ENCODE peak calls at places on chromosomes 6 and 20, in five cellular contexts. Q, F, Y, R and H are unnamed samples.

GRCh38 chr6:143183735-143184134 is 123.0 kb downstream of the AIG1 start:
- DNase-seq in Q (no peak), F (no peak), Y (peak; percentile 10), R (no peak), H (no peak)

GRCh38 chr20:44730441-44730840 is 15.2 kb upstream of the KCNK15 start:
- DNase-seq in Q (peak; percentile 74), F (peak; percentile 26), Y (peak; percentile 92), R (no peak), H (peak; percentile 87)

GRCh38 chr6:76992553-76992952 is 470.7 kb downstream of the HTR1B start:
- DNase-seq in Q (no peak), F (peak; percentile 59), Y (no peak), R (no peak), H (no peak)

GRCh38 chr6:70411948-70412796 is 1.1 kb upstream of the FAM135A start:
- DNase-seq in Q (peak; percentile 3), F (no peak), Y (no peak), R (no peak), H (no peak)

GRCh38 chr20:49344975-49345374 is 67.1 kb upstream of the ZNFX1 start:
- DNase-seq in Q (peak; percentile 86), F (peak; percentile 84), Y (peak; percentile 85), R (peak; percentile 35), H (peak; percentile 71)

GRCh38 chr20:19646963-19647362 is 111.1 kb upstream of the RIN2 start:
- DNase-seq in Q (no peak), F (no peak), Y (no peak), R (no peak), H (no peak)

GRCh38 chr6:57423468-57423867 is 106.0 kb downstream of the PRIM2 start:
- DNase-seq in Q (no peak), F (no peak), Y (no peak), R (no peak), H (no peak)

GRCh38 chr6:82711992-82712788 is 348.6 kb downstream of the TPBG start:
- DNase-seq in Q (no peak), F (no peak), Y (no peak), R (no peak), H (peak; percentile 21)

GRCh38 chr6:16950825-16951495 is 150.9 kb upstream of the STMND1 start:
- DNase-seq in Q (no peak), F (no peak), Y (no peak), R (no peak), H (no peak)

GRCh38 chr6:142387997-142388815 is 86.4 kb downstream of the ADGRG6 start:
- DNase-seq in Q (peak; percentile 79), F (no peak), Y (peak; percentile 64), R (no peak), H (no peak)

GRCh38 chr20:64033981-64034493 is 1.9 kb upstream of the C20orf204 start:
- DNase-seq in Q (peak; percentile 16), F (no peak), Y (no peak), R (no peak), H (no peak)

GRCh38 chr6:41970436-41970846 is 28.8 kb upstream of the CCND3 start:
- DNase-seq in Q (peak; percentile 49), F (no peak), Y (peak; percentile 79), R (peak; percentile 77), H (no peak)

GRCh38 chr20:1212607-1213396 is 9.5 kb downstream of the C20orf202 start:
- DNase-seq in Q (peak; percentile 72), F (peak; percentile 85), Y (peak; percentile 82), R (peak; percentile 54), H (peak; percentile 14)

GRCh38 chr6:52566853-52567279 is 10.0 kb downstream of the TRAM2 start:
- DNase-seq in Q (peak; percentile 99), F (no peak), Y (peak; percentile 65), R (peak; percentile 60), H (peak; percentile 90)

GRCh38 chr6:56911847-56912246 is 43.1 kb upstream of the BEND6 start:
- DNase-seq in Q (peak; percentile 73), F (no peak), Y (peak; percentile 67), R (no peak), H (peak; percentile 31)

GRCh38 chr6:139364302-139364981 is 10.0 kb downstream of the CITED2 start:
- DNase-seq in Q (peak; percentile 77), F (no peak), Y (peak; percentile 52), R (no peak), H (no peak)

GRCh38 chr6:1316482-1317220 is 4.8 kb downstream of the FOXQ1 start:
- DNase-seq in Q (no peak), F (no peak), Y (peak; percentile 28), R (no peak), H (no peak)
- H3K4me3 ChIP-seq in Q (peak overlapping the region; percentile 54), F (peak overlapping the region; percentile 57), Y (peak overlapping the region; percentile 50), R (no peak overlapping the region), H (peak overlapping the region; percentile 60)

DNA sequence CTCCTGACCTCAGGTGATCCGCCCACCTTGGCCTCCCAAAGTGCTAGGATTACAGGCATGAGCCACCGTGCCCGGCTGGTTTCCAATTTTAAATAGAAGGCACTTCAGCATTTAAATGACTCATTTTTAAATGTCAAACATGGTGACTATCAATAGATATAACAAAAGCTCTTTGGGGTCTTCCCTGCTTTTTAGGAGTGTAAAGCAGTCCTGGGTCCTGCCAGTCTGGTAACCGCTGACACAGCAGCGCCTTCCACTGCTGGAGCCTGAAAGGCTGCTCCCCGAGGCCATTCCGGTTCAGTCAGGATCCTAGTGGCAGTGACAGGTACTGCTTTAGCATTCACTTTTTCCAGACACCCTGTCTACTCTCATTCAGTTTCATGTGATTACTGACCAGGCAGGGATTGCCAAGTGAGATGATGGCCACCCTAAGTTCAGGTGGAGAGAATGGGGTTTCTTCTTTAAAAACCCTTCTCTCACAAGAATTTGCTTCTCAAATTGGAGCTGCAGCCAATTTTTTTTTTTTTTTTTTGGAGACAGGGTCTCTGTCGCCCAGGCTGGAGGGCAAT is 5.1 kb downstream of the DIDO1 start:
- DNase-seq in Q (peak; percentile 33), F (peak; percentile 75), Y (peak; percentile 85), R (peak; percentile 74), H (no peak)
- H3K4me3 ChIP-seq in Q (no peak overlapping the region), F (no peak overlapping the region), Y (no peak overlapping the region), R (no peak overlapping the region), H (no peak overlapping the region)

GRCh38 chr20:56412949-56413348 is 889 bp downstream of the CASS4 start:
- DNase-seq in Q (no peak), F (no peak), Y (no peak), R (no peak), H (no peak)
- H3K4me3 ChIP-seq in Q (peak overlapping the region; percentile 68), F (no peak overlapping the region), Y (no peak overlapping the region), R (no peak overlapping the region), H (peak overlapping the region; percentile 58)

GRCh38 chr6:168637853-168638252 is 196.9 kb downstream of the SMOC2 start:
- DNase-seq in Q (no peak), F (no peak), Y (no peak), R (no peak), H (no peak)
- H3K4me3 ChIP-seq in Q (no peak overlapping the region), F (no peak overlapping the region), Y (no peak overlapping the region), R (no peak overlapping the region), H (no peak overlapping the region)

DNA sequence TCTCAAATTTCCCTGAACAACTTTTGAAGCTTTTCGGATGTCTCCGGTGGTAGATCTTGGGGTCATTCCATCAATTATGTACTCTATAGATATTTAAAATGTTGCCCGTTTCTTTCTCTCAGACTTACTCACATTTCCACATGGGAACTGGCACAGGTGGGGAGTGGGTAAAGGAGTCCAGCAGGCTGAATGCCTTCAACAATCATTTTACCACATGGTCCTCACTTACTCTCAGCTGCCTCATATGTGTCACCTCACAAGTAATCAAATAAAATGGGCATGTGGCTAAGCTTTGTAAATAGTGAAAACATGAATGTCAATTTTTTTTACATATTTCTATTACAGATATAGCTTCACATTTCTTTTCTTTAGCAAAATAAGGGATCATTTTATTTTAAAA is 677 bp downstream of the HLA-DQA1 start:
- DNase-seq in Q (no peak), F (no peak), Y (no peak), R (no peak), H (no peak)
- H3K4me3 ChIP-seq in Q (no peak overlapping the region), F (no peak overlapping the region), Y (no peak overlapping the region), R (no peak overlapping the region), H (no peak overlapping the region)

GRCh38 chr6:20197251-20197650 is 15.0 kb downstream of the MBOAT1 start:
- DNase-seq in Q (no peak), F (no peak), Y (no peak), R (no peak), H (no peak)

GRCh38 chr6:20202070-20202658 is 10.1 kb downstream of the MBOAT1 start:
- DNase-seq in Q (peak; percentile 54), F (no peak), Y (peak; percentile 81), R (no peak), H (no peak)

GRCh38 chr6:20198156-20198555 is 14.1 kb downstream of the MBOAT1 start:
- DNase-seq in Q (no peak), F (no peak), Y (no peak), R (no peak), H (no peak)

GRCh38 chr6:20200761-20201160 is 11.5 kb downstream of the MBOAT1 start:
- DNase-seq in Q (peak; percentile 6), F (no peak), Y (no peak), R (no peak), H (no peak)

DNA sequence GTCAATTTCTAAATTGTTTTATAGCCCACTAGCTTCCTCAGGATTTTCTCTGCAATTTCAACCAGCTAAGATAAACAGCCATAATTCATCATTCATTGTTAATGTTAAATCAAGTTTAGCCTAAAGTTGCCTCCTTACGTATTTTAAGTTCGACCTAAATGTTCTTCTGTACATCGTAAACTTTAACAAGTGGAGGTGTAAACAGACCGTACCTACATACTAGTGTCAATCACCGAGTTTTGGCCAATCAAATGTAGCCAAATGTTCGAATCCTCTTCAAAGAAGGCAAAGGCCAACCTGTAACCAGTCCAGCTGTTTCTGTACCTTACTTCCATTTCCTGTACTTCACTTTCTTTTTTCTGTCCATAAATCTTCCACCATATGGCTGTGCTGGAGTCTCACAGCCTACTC is 13.5 kb downstream of the MBOAT1 start:
- DNase-seq in Q (no peak), F (no peak), Y (no peak), R (no peak), H (no peak)
- H3K4me3 ChIP-seq in Q (no peak overlapping the region), F (no peak overlapping the region), Y (no peak overlapping the region), R (no peak overlapping the region), H (no peak overlapping the region)

DNA sequence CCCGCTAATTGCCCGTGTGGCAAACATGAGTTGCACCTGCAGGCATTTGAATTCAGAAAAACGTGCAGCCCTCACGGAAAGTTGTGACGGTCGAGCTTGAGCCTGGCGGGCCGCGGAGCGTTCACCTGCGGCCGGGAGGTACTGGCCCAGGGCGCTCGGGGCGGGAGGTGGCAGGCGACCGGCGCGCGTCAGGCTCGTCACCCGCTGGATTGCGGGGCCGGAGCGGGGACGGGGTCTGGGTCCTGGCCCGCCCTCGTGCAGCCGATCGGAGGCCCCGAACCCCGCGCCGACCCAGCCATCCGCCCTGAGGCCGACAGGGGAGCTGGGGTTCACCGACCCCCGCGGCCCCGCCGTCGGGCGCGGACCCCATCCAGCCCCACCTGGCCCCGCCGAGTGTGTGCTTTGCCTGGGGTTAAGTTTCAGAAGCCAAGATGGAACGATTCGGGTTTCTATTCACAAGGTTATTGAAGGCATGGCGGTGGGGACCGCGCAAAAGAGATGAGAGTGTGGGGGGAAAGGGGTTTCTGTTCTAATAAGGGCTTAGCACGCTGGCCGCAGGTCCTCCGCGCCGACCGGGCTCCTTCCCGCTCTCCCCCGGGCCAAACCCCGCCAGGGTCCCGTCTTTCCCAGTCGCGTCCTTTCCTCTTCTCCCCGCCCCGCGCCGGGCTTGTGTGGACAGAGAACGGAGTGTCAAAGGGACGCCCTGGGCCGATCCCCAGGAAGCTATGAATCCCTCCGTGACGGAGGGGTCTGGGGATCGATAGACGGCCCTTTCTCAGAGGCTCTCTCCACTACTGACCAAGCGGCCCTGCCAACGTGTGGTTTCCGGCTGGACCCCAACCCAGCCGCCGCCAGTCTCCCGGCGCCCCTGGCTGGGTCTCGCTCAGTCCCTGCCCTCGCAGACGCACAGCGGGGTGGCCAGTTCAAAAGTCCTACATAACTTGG is 1.6 kb upstream of the HEY2 start:
- DNase-seq in Q (no peak), F (peak; percentile 87), Y (peak; percentile 79), R (no peak), H (no peak)
- H3K4me3 ChIP-seq in Q (peak overlapping the region; percentile 50), F (peak overlapping the region; percentile 80), Y (peak overlapping the region; percentile 55), R (no peak overlapping the region), H (peak overlapping the region; percentile 61)